ENCODE peak calls at places on chromosomes 6 and 20, in five cellular contexts. Z is breast epithelium, M is stomach, S is uterus, X is right cardiac atrium. Y is an unnamed sample.
A peak's percentile ranks its signal among the peaks of the same experiment; 100 is the strongest.

GRCh38 chr6:37283786-37284185 is 25.8 kb upstream of the TMEM217 start:
- DNase-seq in Z (no peak), M (peak; percentile 42), S (peak; percentile 50), X (peak; percentile 87), Y (no peak)

GRCh38 chr6:1552296-1552761 is 57.4 kb upstream of the FOXC1 start:
- DNase-seq in Z (no peak), M (no peak), S (no peak), X (no peak), Y (no peak)

GRCh38 chr6:48757661-48758060 is 646.7 kb upstream of the PTCHD4 start:
- DNase-seq in Z (no peak), M (no peak), S (no peak), X (no peak), Y (no peak)

GRCh38 chr6:31493875-31494694 is 3.9 kb upstream of the MICB start:
- DNase-seq in Z (peak; percentile 77), M (peak; percentile 87), S (peak; percentile 70), X (peak; percentile 92), Y (peak; percentile 72)

GRCh38 chr6:109446072-109446471 is 5.5 kb downstream of the SMPD2 start:
- DNase-seq in Z (no peak), M (peak; percentile 28), S (no peak), X (peak; percentile 54), Y (no peak)

GRCh38 chr6:163170294-163170883 is 244.1 kb upstream of the QKI start:
- DNase-seq in Z (no peak), M (no peak), S (no peak), X (no peak), Y (no peak)

GRCh38 chr6:144664947-144665346 is 379.8 kb downstream of the UTRN start:
- DNase-seq in Z (no peak), M (no peak), S (no peak), X (no peak), Y (no peak)

GRCh38 chr20:9949563-9949962 is 85.2 kb upstream of the ANKEF1 start:
- DNase-seq in Z (no peak), M (no peak), S (no peak), X (no peak), Y (no peak)

GRCh38 chr20:3011752-3012151 is 31.7 kb upstream of the GNRH2 start:
- DNase-seq in Z (no peak), M (no peak), S (no peak), X (no peak), Y (no peak)

GRCh38 chr6:122268394-122268793 is 131.1 kb upstream of the HSF2 start:
- DNase-seq in Z (no peak), M (no peak), S (no peak), X (no peak), Y (no peak)

GRCh38 chr6:21527731-21528130 is 65.8 kb upstream of the SOX4 start:
- DNase-seq in Z (no peak), M (no peak), S (no peak), X (no peak), Y (no peak)

GRCh38 chr6:40832691-40833090 is 206.3 kb downstream of the UNC5CL start:
- DNase-seq in Z (no peak), M (no peak), S (no peak), X (no peak), Y (no peak)

GRCh38 chr20:36152266-36152665 is 2.3 kb upstream of the EPB41L1 start:
- DNase-seq in Z (no peak), M (no peak), S (no peak), X (peak; percentile 75), Y (no peak)

GRCh38 chr20:9338101-9338500 is 176.3 kb upstream of the LAMP5 start:
- DNase-seq in Z (no peak), M (no peak), S (no peak), X (no peak), Y (no peak)

GRCh38 chr6:54892831-54893230 is 46.3 kb downstream of the FAM83B start:
- DNase-seq in Z (no peak), M (no peak), S (no peak), X (no peak), Y (no peak)

GRCh38 chr20:50545123-50545522 is 34.9 kb downstream of the PTPN1 start:
- DNase-seq in Z (no peak), M (no peak), S (no peak), X (no peak), Y (no peak)

GRCh38 chr6:44940367-44940766 is 387.8 kb upstream of the RUNX2 start:
- DNase-seq in Z (no peak), M (no peak), S (no peak), X (no peak), Y (no peak)

GRCh38 chr6:167507376-167507961 is 182.6 kb downstream of the TTLL2 start:
- DNase-seq in Z (no peak), M (no peak), S (no peak), X (no peak), Y (no peak)

GRCh38 chr6:136593748-136594490 is 43.7 kb upstream of the MAP7 start:
- DNase-seq in Z (no peak), M (peak; percentile 57), S (no peak), X (no peak), Y (peak; percentile 19)

GRCh38 chr6:105616521-105616920 is 213.6 kb upstream of the PREP start:
- DNase-seq in Z (no peak), M (no peak), S (no peak), X (no peak), Y (no peak)

GRCh38 chr20:47737923-47738322 is 47.4 kb downstream of the SULF2 start:
- DNase-seq in Z (no peak), M (no peak), S (no peak), X (no peak), Y (no peak)

GRCh38 chr20:41178904-41179432 is 41.6 kb downstream of the PLCG1 start:
- DNase-seq in Z (peak; percentile 24), M (peak; percentile 24), S (no peak), X (no peak), Y (no peak)

GRCh38 chr6:5468586-5468985 is 207.3 kb downstream of the FARS2 start:
- DNase-seq in Z (no peak), M (no peak), S (no peak), X (no peak), Y (no peak)

GRCh38 chr6:45566882-45567281 is 189.1 kb upstream of the SUPT3H start:
- DNase-seq in Z (no peak), M (no peak), S (no peak), X (no peak), Y (no peak)

GRCh38 chr6:149084761-149085574 is 232.5 kb upstream of the TAB2 start:
- DNase-seq in Z (no peak), M (no peak), S (no peak), X (no peak), Y (no peak)

GRCh38 chr20:36132802-36133211 is 21.7 kb upstream of the EPB41L1 start:
- DNase-seq in Z (no peak), M (no peak), S (no peak), X (no peak), Y (no peak)

GRCh38 chr20:61560361-61560853 is 308.3 kb downstream of the CDH4 start:
- DNase-seq in Z (no peak), M (no peak), S (no peak), X (peak; percentile 75), Y (no peak)

GRCh38 chr6:3442444-3443220 is 14.2 kb downstream of the SLC22A23 start:
- DNase-seq in Z (no peak), M (no peak), S (no peak), X (no peak), Y (no peak)

GRCh38 chr20:34951652-34952051 is 4.0 kb downstream of the GSS start:
- DNase-seq in Z (peak; percentile 28), M (no peak), S (no peak), X (peak; percentile 71), Y (no peak)
- H3K4me1 ChIP-seq in Z (peaks cover 4% of the 10 kb centered on the region), M (peaks cover 59% of the 10 kb centered on the region), S (no peaks in the 10 kb centered on the region), X (no peaks in the 10 kb centered on the region), Y (peaks cover 9% of the 10 kb centered on the region)

GRCh38 chr20:57198359-57199072 is 67.9 kb downstream of the BMP7 start:
- DNase-seq in Z (no peak), M (no peak), S (no peak), X (no peak), Y (no peak)
- H3K4me1 ChIP-seq in Z (no peaks in the 10 kb centered on the region), M (no peaks in the 10 kb centered on the region), S (no peaks in the 10 kb centered on the region), X (no peaks in the 10 kb centered on the region), Y (no peaks in the 10 kb centered on the region)

GRCh38 chr6:11227698-11228097 is 4.8 kb downstream of the NEDD9 start:
- DNase-seq in Z (no peak), M (no peak), S (no peak), X (no peak), Y (no peak)

GRCh38 chr6:11224966-11225463 is 7.5 kb downstream of the NEDD9 start:
- DNase-seq in Z (no peak), M (no peak), S (no peak), X (no peak), Y (no peak)

GRCh38 chr6:11223296-11223695 is 9.2 kb downstream of the NEDD9 start:
- DNase-seq in Z (no peak), M (no peak), S (no peak), X (no peak), Y (no peak)

GRCh38 chr6:11224252-11224965 is 8.1 kb downstream of the NEDD9 start:
- DNase-seq in Z (no peak), M (no peak), S (no peak), X (no peak), Y (peak; percentile 17)

DNA sequence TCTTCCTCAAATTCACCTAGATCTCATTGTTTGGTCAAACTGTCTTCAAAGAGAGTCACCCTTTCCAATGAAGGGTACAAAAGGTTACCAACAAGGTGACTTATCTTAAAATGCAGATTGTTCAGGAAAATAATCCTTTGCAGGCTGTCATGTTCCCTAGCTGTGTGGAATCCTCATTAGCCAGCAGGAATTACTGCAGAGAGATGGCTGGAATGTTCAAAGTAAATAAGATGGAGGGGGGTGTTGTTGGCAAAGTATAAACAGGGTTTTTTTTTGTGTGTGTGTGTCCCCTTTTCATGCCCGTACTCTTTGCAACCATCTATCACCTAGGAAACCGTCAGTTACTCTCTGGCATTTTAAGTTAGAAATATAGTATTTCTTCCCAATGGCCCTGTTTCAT is 6.5 kb downstream of the NEDD9 start:
- DNase-seq in Z (no peak), M (no peak), S (no peak), X (no peak), Y (no peak)
- H3K4me1 ChIP-seq in Z (peaks cover 11% of the 10 kb centered on the region), M (peaks cover 78% of the 10 kb centered on the region), S (no peaks in the 10 kb centered on the region), X (peaks cover 3% of the 10 kb centered on the region), Y (peaks cover 13% of the 10 kb centered on the region)

DNA sequence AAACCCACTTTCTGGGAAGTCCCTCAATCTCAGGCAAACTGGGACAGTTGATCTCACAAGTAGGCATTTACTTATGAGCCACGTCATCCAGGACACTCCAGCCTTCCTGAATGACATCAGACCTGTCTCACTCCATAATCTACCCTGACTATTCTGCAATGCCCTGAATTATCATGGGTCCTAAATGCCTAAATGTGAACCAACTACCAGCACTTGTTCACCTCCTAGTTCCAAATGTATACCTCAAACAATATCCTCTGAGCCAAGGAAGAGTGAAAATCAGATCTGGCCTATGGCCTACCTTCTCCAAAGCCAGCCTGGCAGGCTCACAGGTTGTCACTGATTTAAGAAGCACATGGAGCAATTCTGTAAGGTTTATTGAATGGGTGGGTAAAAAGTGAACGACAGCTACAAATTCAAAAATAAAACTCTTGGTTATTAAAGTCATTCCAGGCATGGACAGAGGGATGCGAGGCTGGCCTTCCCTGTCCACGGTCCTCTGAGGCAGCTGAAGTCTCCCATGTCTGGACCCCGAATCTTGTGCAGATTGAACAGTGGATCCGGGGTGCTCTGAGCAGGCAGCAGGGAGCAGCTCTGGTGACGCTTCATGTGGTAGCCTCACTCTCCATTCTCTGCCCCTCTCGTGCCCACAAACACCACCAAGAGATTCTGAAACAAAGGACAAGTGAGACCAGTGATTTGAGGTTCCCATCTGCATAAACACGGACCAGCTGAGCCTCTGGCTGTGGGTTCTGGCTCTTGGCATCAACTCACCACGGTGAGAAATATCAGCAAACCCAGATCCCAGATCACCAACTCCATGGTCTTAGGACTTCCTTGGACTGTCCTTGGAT is 14.7 kb downstream of the SNHG17 start:
- DNase-seq in Z (no peak), M (no peak), S (no peak), X (no peak), Y (no peak)
- H3K4me1 ChIP-seq in Z (no peaks in the 10 kb centered on the region), M (peaks cover 10% of the 10 kb centered on the region), S (no peaks in the 10 kb centered on the region), X (no peaks in the 10 kb centered on the region), Y (no peaks in the 10 kb centered on the region)

Y was measured in effector memory CD4-positive, alpha-beta T cell.